ENCODE peak calls at places on chromosomes 12 and 14, in seven cellular contexts. Q is stimulated activated CD8-positive, alpha-beta memory T cell treated with anti-CD3 and anti-CD28 coated beads, Interleukin-4, amount 100 ng/mL, for 4 hours; R is HT-29; L is stimulated activated effector memory CD8-positive, alpha-beta T cell treated with anti-CD3 and anti-CD28 coated beads, Interleukin-12 subunit alpha, Interleukin-12 subunit beta, amount 100 ng/mL, for 72 hours; E is ureter; S is NCI-H1417; T is NCI-H748 treated with DMSO at 0.1 percent for 48 hours. B is an unnamed sample.
A peak's percentile ranks its signal among the peaks of the same experiment; 100 is the strongest.

GRCh38 chr14:104633276-104633861 is 28.8 kb upstream of the TMEM179 start:
- DNase-seq in S (no peak), E (no peak), L (no peak), T (no peak), R (no peak), Q (no peak), B (no peak)

GRCh38 chr12:84701041-84701440 is 211.6 kb downstream of the SLC6A15 start:
- DNase-seq in T (no peak), S (no peak), E (no peak), R (no peak), L (no peak), Q (no peak), B (no peak)

GRCh38 chr12:95648990-95649791 is 97.9 kb upstream of the USP44 start:
- DNase-seq in S (peak; percentile 38), R (peak; percentile 85), E (peak; percentile 69), T (no peak), L (no peak), Q (no peak), B (no peak)

GRCh38 chr12:9799961-9800360 is 27.3 kb upstream of the KLRF1 start:
- DNase-seq in L (no peak), Q (no peak), T (no peak), R (no peak), S (no peak), E (no peak), B (no peak)

GRCh38 chr12:67469666-67470065 is 178.9 kb upstream of the DYRK2 start:
- DNase-seq in Q (no peak), E (no peak), T (no peak), S (peak; percentile 33), L (no peak), R (no peak), B (no peak)

GRCh38 chr12:139585-139984 is 73.0 kb downstream of the IQSEC3 start:
- DNase-seq in S (peak; percentile 31), T (no peak), R (no peak), E (no peak), Q (no peak), L (no peak), B (no peak)

GRCh38 chr14:71647086-71647784 is 285.0 kb upstream of the RGS6 start:
- DNase-seq in S (peak; percentile 65), R (peak; percentile 80), L (no peak), E (peak; percentile 45), Q (no peak), T (peak; percentile 19), B (no peak)

GRCh38 chr12:66371982-66372381 is 69.7 kb downstream of the HELB start:
- DNase-seq in Q (no peak), L (no peak), T (no peak), E (no peak), R (no peak), S (no peak), B (no peak)

GRCh38 chr14:73743431-73743931 is 29.3 kb upstream of the PNMA1 start:
- DNase-seq in T (no peak), E (no peak), S (no peak), L (peak; percentile 77), R (no peak), Q (no peak), B (no peak)

GRCh38 chr12:34406996-34407300 is 384.7 kb downstream of the ALG10 start:
- DNase-seq in S (no peak), E (no peak), R (no peak), Q (no peak), T (no peak), L (no peak), B (no peak)

GRCh38 chr12:89472508-89472907 is 52.1 kb downstream of the GALNT4 start:
- DNase-seq in E (no peak), R (no peak), Q (no peak), T (no peak), L (no peak), S (no peak), B (no peak)

GRCh38 chr14:93937519-93937918 is 10.4 kb downstream of the FAM181A start:
- DNase-seq in L (no peak), T (no peak), Q (no peak), S (no peak), R (no peak), E (peak; percentile 81), B (no peak)

GRCh38 chr14:84646791-84647500 is 883.0 kb upstream of the FLRT2 start:
- DNase-seq in S (no peak), E (no peak), T (no peak), L (no peak), Q (no peak), R (no peak), B (no peak)

GRCh38 chr12:21566223-21566906 is 38.3 kb downstream of the GYS2 start:
- DNase-seq in Q (no peak), S (no peak), L (no peak), R (no peak), T (no peak), E (no peak), B (no peak)

GRCh38 chr12:45934956-45935355 is 55.4 kb downstream of the SCAF11 start:
- DNase-seq in R (no peak), Q (no peak), L (no peak), E (no peak), T (no peak), S (peak; percentile 91), B (no peak)

GRCh38 chr14:60655114-60655897 is 6.0 kb upstream of the SIX1 start:
- DNase-seq in L (no peak), Q (no peak), S (no peak), T (no peak), E (no peak), R (no peak), B (no peak)

GRCh38 chr14:52700701-52701172 is 5.4 kb upstream of the ERO1A start:
- DNase-seq in S (peak; percentile 50), L (no peak), E (no peak), T (peak; percentile 7), Q (no peak), R (peak; percentile 81), B (no peak)

GRCh38 chr12:86104087-86104486 is 152.1 kb downstream of the MGAT4C start:
- DNase-seq in L (no peak), S (no peak), E (no peak), R (no peak), Q (no peak), T (no peak), B (no peak)

GRCh38 chr12:68641138-68641537 is 30.4 kb downstream of the RAP1B start:
- DNase-seq in T (no peak), R (no peak), S (no peak), L (peak; percentile 64), Q (no peak), E (no peak), B (no peak)

GRCh38 chr12:105331805-105332251 is 1.3 kb downstream of the C12orf75 start:
- DNase-seq in E (no peak), Q (no peak), L (peak; percentile 73), T (peak; percentile 44), S (peak; percentile 74), R (peak; percentile 29), B (peak; percentile 39)

GRCh38 chr12:110590806-110591326 is 7.7 kb upstream of the PPTC7 start:
- DNase-seq in R (no peak), L (no peak), E (no peak), Q (no peak), T (no peak), S (no peak), B (no peak)

GRCh38 chr14:105072892-105073719 is 7.9 kb upstream of the GPR132 start:
- DNase-seq in Q (no peak), R (no peak), S (no peak), T (no peak), L (no peak), E (no peak), B (no peak)

GRCh38 chr12:12428047-12428446 is 71.2 kb downstream of the BORCS5 start:
- DNase-seq in S (no peak), E (no peak), Q (no peak), R (no peak), L (no peak), T (no peak), B (no peak)

GRCh38 chr14:33068626-33069025 is 129.9 kb downstream of the NPAS3 start:
- DNase-seq in S (no peak), T (no peak), L (no peak), E (no peak), R (no peak), Q (no peak), B (no peak)

GRCh38 chr12:130945793-130946492 is 7.8 kb upstream of the ADGRD1 start:
- DNase-seq in S (no peak), E (no peak), Q (no peak), L (no peak), T (no peak), R (no peak), B (no peak)

GRCh38 chr14:92848941-92849340 is 54.8 kb downstream of the GOLGA5 start:
- DNase-seq in Q (no peak), S (peak; percentile 99), R (no peak), T (peak; percentile 94), E (no peak), L (no peak), B (no peak)

GRCh38 chr12:96248532-96248931 is 54.4 kb downstream of the ELK3 start:
- DNase-seq in E (no peak), S (no peak), Q (no peak), L (no peak), R (no peak), T (no peak), B (peak; percentile 79)

GRCh38 chr14:56598519-56598918 is 18.9 kb downstream of the TMEM260 start:
- DNase-seq in T (no peak), S (no peak), R (no peak), E (no peak), Q (no peak), L (no peak), B (no peak)

B was measured in esophagus muscularis mucosa.